ENCODE peak calls at places on chromosome 11, in eight cellular contexts. S, J, P, X, F, T, Q and H are unnamed samples.
A peak's percentile ranks its signal among the peaks of the same experiment; 100 is the strongest.

GRCh38 chr11:126637800-126638175 is 282.3 kb downstream of the ST3GAL4 start:
- DNase-seq in S (no peak), J (no peak), P (peak; percentile 80), X (no peak), F (no peak), T (no peak), Q (peak; percentile 86), H (no peak)

GRCh38 chr11:102268083-102268984 is 49.0 kb upstream of the BIRC3 start:
- DNase-seq in S (peak; percentile 95), J (no peak), P (peak; percentile 78), X (peak; percentile 65), F (no peak), T (peak; percentile 62), Q (peak; percentile 75), H (peak; percentile 90)

GRCh38 chr11:68282141-68282860 is 10.5 kb upstream of the C11orf24 start:
- DNase-seq in S (no peak), J (no peak), P (no peak), X (no peak), F (peak; percentile 53), T (no peak), Q (no peak), H (no peak)

GRCh38 chr11:18192988-18193387 is 20.4 kb downstream of the MRGPRX4 start:
- DNase-seq in S (no peak), J (no peak), P (no peak), X (no peak), F (no peak), T (no peak), Q (no peak), H (no peak)

GRCh38 chr11:83051760-83052671 is 19.7 kb downstream of the RAB30 start:
- DNase-seq in S (no peak), J (peak; percentile 44), P (peak; percentile 94), X (no peak), F (peak; percentile 73), T (no peak), Q (peak; percentile 98), H (no peak)

GRCh38 chr11:37946155-37946766 is 1348.2 kb upstream of the RAG2 start:
- DNase-seq in S (peak; percentile 19), J (no peak), P (peak; percentile 78), X (no peak), F (no peak), T (peak; percentile 54), Q (peak; percentile 30), H (peak; percentile 62)

GRCh38 chr11:5550440-5551095 is 2.2 kb upstream of the OR52H1 start:
- DNase-seq in S (no peak), J (no peak), P (peak; percentile 71), X (no peak), F (peak; percentile 28), T (no peak), Q (peak; percentile 83), H (no peak)

GRCh38 chr11:112785717-112786116 is 175.5 kb upstream of the NCAM1 start:
- DNase-seq in S (no peak), J (no peak), P (peak; percentile 13), X (no peak), F (no peak), T (no peak), Q (peak; percentile 62), H (no peak)

GRCh38 chr11:117335399-117335798 is 7.7 kb downstream of the CEP164 start:
- DNase-seq in S (no peak), J (no peak), P (no peak), X (no peak), F (no peak), T (no peak), Q (no peak), H (no peak)

GRCh38 chr11:105229758-105230157 is 90.2 kb upstream of the CARD18 start:
- DNase-seq in S (no peak), J (no peak), P (no peak), X (no peak), F (no peak), T (no peak), Q (no peak), H (no peak)

GRCh38 chr11:100964400-100964799 is 165.2 kb downstream of the PGR start:
- DNase-seq in S (no peak), J (no peak), P (peak; percentile 43), X (no peak), F (no peak), T (no peak), Q (peak; percentile 24), H (no peak)

GRCh38 chr11:68362801-68363379 is 50.5 kb downstream of the LRP5 start:
- DNase-seq in S (no peak), J (no peak), P (no peak), X (no peak), F (no peak), T (no peak), Q (no peak), H (no peak)

GRCh38 chr11:75719089-75719638 is 1.5 kb downstream of the MOGAT2 start:
- DNase-seq in S (no peak), J (no peak), P (no peak), X (no peak), F (no peak), T (no peak), Q (no peak), H (no peak)

GRCh38 chr11:102172127-102172848 is 62.0 kb downstream of the YAP1 start:
- DNase-seq in S (no peak), J (no peak), P (peak; percentile 71), X (no peak), F (no peak), T (no peak), Q (peak; percentile 82), H (peak; percentile 12)

GRCh38 chr11:74504100-74504691 is 10.7 kb upstream of the LIPT2 start:
- DNase-seq in S (no peak), J (no peak), P (no peak), X (no peak), F (no peak), T (no peak), Q (no peak), H (no peak)

GRCh38 chr11:132312616-132313210 is 942.3 kb downstream of the NTM start:
- DNase-seq in S (no peak), J (peak; percentile 42), P (peak; percentile 69), X (no peak), F (no peak), T (peak; percentile 24), Q (peak; percentile 4), H (no peak)

DNA sequence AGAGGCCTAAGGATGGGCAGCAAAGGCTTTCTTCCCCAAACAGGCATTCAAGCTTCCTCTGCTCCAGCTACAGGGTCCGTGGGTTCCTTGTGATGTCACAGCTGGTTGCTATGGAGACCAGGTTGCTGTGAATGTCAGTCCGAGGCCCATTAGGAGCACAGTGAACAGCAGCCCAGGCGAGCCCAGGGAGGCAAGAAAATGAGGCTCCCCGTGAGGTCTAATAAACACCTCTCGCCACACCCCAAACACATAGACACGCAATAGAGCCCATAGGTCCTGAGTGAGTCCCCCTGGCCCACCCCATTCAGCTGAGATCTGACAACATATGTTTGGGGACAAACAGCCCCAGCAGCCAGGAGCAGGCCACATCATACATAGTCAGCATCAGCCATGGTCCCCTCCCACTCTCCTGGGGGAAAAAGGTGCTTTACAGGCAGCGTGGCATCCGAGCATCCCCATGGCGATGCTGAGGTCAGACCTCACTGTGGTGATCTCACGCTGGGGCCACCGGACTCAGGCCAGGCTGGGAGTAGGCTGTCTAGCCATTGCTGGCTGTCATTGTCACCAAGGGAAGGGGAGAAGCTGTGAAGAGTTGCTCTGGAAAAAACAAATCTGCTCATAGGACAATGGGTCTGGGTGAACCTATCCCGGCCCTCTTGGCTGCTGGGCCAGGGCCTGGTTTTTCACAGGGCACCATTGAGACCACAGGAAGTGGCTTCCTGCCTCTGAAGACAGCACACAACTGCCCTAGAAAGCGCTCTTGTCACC is 23.1 kb upstream of the TP53I11 start:
- DNase-seq in S (no peak), J (no peak), P (no peak), X (no peak), F (no peak), T (no peak), Q (no peak), H (no peak)
- TF ChIP-seq CTCF in S (no peak), J (no peak), P (no peak), X (no peak), F (no peak), T (no peak), Q (no peak), H (no peak)

GRCh38 chr11:65454311-65454695 is 31.7 kb downstream of the NEAT1 start:
- DNase-seq in S (no peak), J (no peak), P (no peak), X (no peak), F (no peak), T (no peak), Q (peak; percentile 84), H (no peak)

GRCh38 chr11:65452806-65453490 is 30.4 kb downstream of the NEAT1 start:
- DNase-seq in S (no peak), J (no peak), P (peak; percentile 68), X (no peak), F (no peak), T (no peak), Q (peak; percentile 96), H (no peak)

GRCh38 chr11:65456418-65456817 is 33.8 kb downstream of the NEAT1 start:
- DNase-seq in S (no peak), J (no peak), P (no peak), X (no peak), F (no peak), T (no peak), Q (peak; percentile 41), H (no peak)

GRCh38 chr11:65459552-65459951 is 37.0 kb downstream of the NEAT1 start:
- DNase-seq in S (no peak), J (no peak), P (no peak), X (no peak), F (no peak), T (no peak), Q (no peak), H (no peak)

GRCh38 chr11:65454696-65455456 is 32.3 kb downstream of the NEAT1 start:
- DNase-seq in S (peak; percentile 95), J (peak; percentile 75), P (peak; percentile 82), X (peak; percentile 95), F (no peak), T (peak; percentile 71), Q (peak; percentile 89), H (peak; percentile 83)
- TF ChIP-seq CTCF in S (no peak), J (peak; percentile 14), P (no peak), X (peak; percentile 32), F (peak; percentile 16), T (no peak), Q (no peak), H (no peak)

DNA sequence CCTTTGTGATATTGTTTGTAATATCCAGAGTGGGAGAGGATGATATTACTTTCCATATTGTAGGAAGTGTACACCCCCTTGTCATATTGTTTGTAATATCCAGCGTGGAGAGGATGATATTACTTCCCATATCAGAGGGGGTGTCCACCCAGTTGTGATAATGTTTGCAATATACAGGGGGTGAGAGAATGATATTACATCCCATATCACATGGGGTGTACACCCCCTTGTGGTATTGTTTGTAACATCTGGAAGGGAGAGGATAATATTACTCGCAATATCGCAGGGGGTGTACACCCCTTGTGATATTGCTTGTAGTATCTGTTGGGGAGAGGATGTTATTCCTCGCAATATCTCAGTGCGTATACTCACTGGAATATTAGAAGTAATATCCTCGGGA is 61.5 kb downstream of the PRSS23 start:
- DNase-seq in S (no peak), J (no peak), P (no peak), X (no peak), F (no peak), T (no peak), Q (no peak), H (no peak)
- TF ChIP-seq CTCF in S (no peak), J (no peak), P (no peak), X (no peak), F (no peak), T (no peak), Q (peak; percentile 19), H (no peak)

DNA sequence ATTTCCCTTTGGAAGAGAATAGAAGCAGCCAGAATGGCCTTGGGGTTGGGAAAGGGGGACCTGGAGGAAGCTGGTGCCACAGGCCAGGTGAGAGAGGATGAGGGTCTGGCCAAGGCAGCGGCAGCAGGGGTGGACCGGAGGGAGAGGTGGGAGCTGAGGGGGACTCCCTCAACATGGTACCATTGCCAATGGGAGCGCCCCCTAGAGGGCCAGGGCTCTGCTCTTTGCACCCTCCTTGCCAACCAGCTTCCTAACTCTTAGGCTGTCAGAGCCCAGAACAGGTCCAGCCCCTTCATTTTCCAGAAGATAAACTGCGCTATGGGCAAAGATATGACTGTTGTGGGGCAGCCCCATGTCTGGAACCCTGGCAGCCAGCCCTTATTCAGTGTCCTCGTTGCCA is 185.0 kb downstream of the GRIK4 start:
- DNase-seq in S (no peak), J (no peak), P (no peak), X (no peak), F (no peak), T (no peak), Q (no peak), H (no peak)
- TF ChIP-seq CTCF in S (no peak), J (no peak), P (no peak), X (no peak), F (peak; percentile 22), T (peak; percentile 33), Q (peak; percentile 3), H (no peak)